ENCODE peak calls at places on chromosomes 7 and 10, in five cellular contexts. D is RPMI7951, M is fibroblast of pulmonary artery, U is COR-L47, Z is AG10803. H is an unnamed sample.
A peak's percentile ranks its signal among the peaks of the same experiment; 100 is the strongest.

GRCh38 chr10:131853610-131853964 is 47.2 kb upstream of the PPP2R2D start:
- DNase-seq in D (no peak), M (no peak), U (no peak), Z (no peak), H (no peak)

GRCh38 chr7:18901351-18901750 is 216.1 kb downstream of the TWIST1 start:
- DNase-seq in D (peak; percentile 43), M (no peak), U (no peak), Z (no peak), H (peak; percentile 84)

GRCh38 chr7:101792051-101792651 is 25.3 kb upstream of the CUX1 start:
- DNase-seq in D (peak; percentile 14), M (peak; percentile 61), U (no peak), Z (peak; percentile 91), H (peak; percentile 51)

GRCh38 chr10:97771055-97771811 is 566 bp downstream of the SFRP5 start:
- DNase-seq in D (no peak), M (peak; percentile 18), U (peak; percentile 28), Z (peak; percentile 11), H (no peak)

GRCh38 chr7:37832194-37832593 is 16.2 kb upstream of the NME8 start:
- DNase-seq in D (peak; percentile 79), M (peak; percentile 63), U (peak; percentile 89), Z (peak; percentile 4), H (peak; percentile 89)

GRCh38 chr10:116470768-116471415 is 43.2 kb downstream of the PNLIPRP3 start:
- DNase-seq in D (peak; percentile 4), M (no peak), U (no peak), Z (peak; percentile 8), H (peak; percentile 41)

GRCh38 chr7:96080021-96080420 is 241.9 kb downstream of the SLC25A13 start:
- DNase-seq in D (peak; percentile 42), M (no peak), U (peak; percentile 76), Z (no peak), H (no peak)

GRCh38 chr10:46515402-46516192 is 40.9 kb downstream of the GPRIN2 start:
- DNase-seq in D (no peak), M (no peak), U (no peak), Z (no peak), H (no peak)

GRCh38 chr10:28254290-28254985 is 48.4 kb downstream of the MPP7 start:
- DNase-seq in D (peak; percentile 11), M (peak; percentile 25), U (no peak), Z (peak; percentile 45), H (peak; percentile 14)

GRCh38 chr7:70177166-70177565 is 578.9 kb downstream of the AUTS2 start:
- DNase-seq in D (no peak), M (no peak), U (no peak), Z (peak; percentile 75), H (peak; percentile 23)

GRCh38 chr10:71974489-71975011 is 10.4 kb downstream of the CHST3 start:
- DNase-seq in D (peak; percentile 85), M (no peak), U (no peak), Z (peak; percentile 77), H (peak; percentile 34)

GRCh38 chr10:18594574-18595156 is 56.7 kb downstream of the NSUN6 start:
- DNase-seq in D (peak; percentile 23), M (no peak), U (no peak), Z (no peak), H (no peak)

GRCh38 chr7:128323489-128324362 is 20.0 kb downstream of the RBM28 start:
- DNase-seq in D (no peak), M (no peak), U (no peak), Z (peak; percentile 79), H (no peak)

GRCh38 chr10:5812283-5813090 is 747 bp downstream of the GDI2 start:
- DNase-seq in D (peak; percentile 45), M (no peak), U (no peak), Z (peak; percentile 16), H (no peak)

GRCh38 chr7:495326-495725 is 24.3 kb downstream of the PDGFA start:
- DNase-seq in D (no peak), M (no peak), U (no peak), Z (no peak), H (no peak)

GRCh38 chr10:85105614-85106013 is 777.2 kb downstream of the CCSER2 start:
- DNase-seq in D (no peak), M (no peak), U (no peak), Z (no peak), H (peak; percentile 15)

GRCh38 chr7:92255308-92255707 is 9.5 kb downstream of the ANKIB1 start:
- DNase-seq in D (peak; percentile 81), M (peak; percentile 87), U (no peak), Z (peak; percentile 92), H (peak; percentile 62)

GRCh38 chr10:119620241-119620753 is 23.5 kb upstream of the TIAL1 start:
- DNase-seq in D (peak; percentile 4), M (peak; percentile 37), U (no peak), Z (peak; percentile 62), H (no peak)

GRCh38 chr7:155984028-155984607 is 171.9 kb upstream of the SHH start:
- DNase-seq in D (no peak), M (no peak), U (no peak), Z (no peak), H (no peak)

GRCh38 chr10:100037758-100038315 is 28.1 kb upstream of the DNMBP start:
- DNase-seq in D (peak; percentile 5), M (no peak), U (no peak), Z (no peak), H (no peak)

GRCh38 chr7:129781128-129781855 is 169.8 kb downstream of the NRF1 start:
- DNase-seq in D (no peak), M (no peak), U (peak; percentile 20), Z (no peak), H (no peak)

H was measured in H4.